ENCODE peak calls at places on chromosome 16, in eight cellular contexts. N is A549, I is tibial nerve, L is tibial artery, W is adrenal gland, G is PC-3, H is ovary, C is PC-9. J is an unnamed sample. For H3K9me3, the result is how much of the 10 kb centered on the place peaks cover.

GRCh38 chr16:48963306-48963705 is 318.3 kb downstream of the CBLN1 start:
- DNase-seq in N (no peak), I (no peak), L (no peak), W (no peak), G (peak), H (no peak), C (no peak), J (no peak)

GRCh38 chr16:64705443-64705842 is 416.4 kb downstream of the CDH11 start:
- DNase-seq in N (no peak), I (no peak), L (no peak), W (no peak), G (no peak), H (no peak), C (no peak), J (no peak)

GRCh38 chr16:85144026-85144915 is 32.0 kb upstream of the CIBAR2 start:
- DNase-seq in N (no peak), I (no peak), L (no peak), W (no peak), G (no peak), H (no peak), C (peak), J (no peak)

GRCh38 chr16:76931186-76931585 is 259.8 kb upstream of the MON1B start:
- DNase-seq in N (no peak), I (no peak), L (no peak), W (no peak), G (no peak), H (no peak), C (no peak), J (no peak)

GRCh38 chr16:66651474-66651765 is 45.1 kb downstream of the CMTM4 start:
- DNase-seq in N (no peak), I (no peak), L (no peak), W (no peak), G (no peak), H (no peak), C (no peak), J (no peak)

GRCh38 chr16:48914070-48914469 is 304.1 kb upstream of the N4BP1 start:
- DNase-seq in N (no peak), I (no peak), L (no peak), W (no peak), G (no peak), H (no peak), C (no peak), J (no peak)

GRCh38 chr16:81729451-81729850 is 49.6 kb upstream of the PLCG2 start:
- DNase-seq in N (no peak), I (no peak), L (no peak), W (no peak), G (no peak), H (no peak), C (no peak), J (no peak)

GRCh38 chr16:54475019-54475418 is 188.4 kb upstream of the IRX3 start:
- DNase-seq in N (no peak), I (no peak), L (no peak), W (no peak), G (no peak), H (no peak), C (no peak), J (no peak)

GRCh38 chr16:48833461-48833860 is 223.5 kb upstream of the N4BP1 start:
- DNase-seq in N (no peak), I (no peak), L (no peak), W (no peak), G (no peak), H (no peak), C (no peak), J (no peak)

GRCh38 chr16:20904507-20905079 is 4.0 kb downstream of the LYRM1 start:
- DNase-seq in N (no peak), I (peak), L (no peak), W (peak), G (peak), H (no peak), C (peak), J (no peak)

GRCh38 chr16:80047796-80048649 is 447.5 kb upstream of the MAF start:
- DNase-seq in N (no peak), I (no peak), L (no peak), W (no peak), G (no peak), H (no peak), C (no peak), J (no peak)

GRCh38 chr16:74320707-74321106 is 24.1 kb downstream of the PSMD7 start:
- DNase-seq in N (no peak), I (no peak), L (no peak), W (peak), G (no peak), H (no peak), C (no peak), J (no peak)

GRCh38 chr16:15404792-15405191 is 9.2 kb downstream of the MPV17L start:
- DNase-seq in N (no peak), I (peak), L (peak), W (peak), G (no peak), H (peak), C (no peak), J (no peak)

GRCh38 chr16:65534121-65534528 is 412.3 kb upstream of the CDH11 start:
- DNase-seq in N (no peak), I (no peak), L (no peak), W (no peak), G (peak), H (no peak), C (no peak), J (no peak)

GRCh38 chr16:78916928-78917545 is 683.5 kb downstream of the MAF start:
- DNase-seq in N (no peak), I (no peak), L (no peak), W (no peak), G (no peak), H (peak), C (no peak), J (no peak)

GRCh38 chr16:935684-936083 is 35.1 kb downstream of the LMF1 start:
- DNase-seq in N (no peak), I (no peak), L (no peak), W (no peak), G (no peak), H (no peak), C (no peak), J (no peak)

GRCh38 chr16:85176541-85177447 is 64.5 kb upstream of the CIBAR2 start:
- DNase-seq in N (no peak), I (no peak), L (no peak), W (no peak), G (no peak), H (no peak), C (no peak), J (no peak)

GRCh38 chr16:79018952-79019506 is 581.5 kb downstream of the MAF start:
- DNase-seq in N (no peak), I (no peak), L (no peak), W (no peak), G (no peak), H (no peak), C (no peak), J (no peak)

GRCh38 chr16:26220894-26221293 is 529.1 kb downstream of the HS3ST4 start:
- DNase-seq in N (no peak), I (no peak), L (no peak), W (no peak), G (no peak), H (no peak), C (no peak), J (no peak)

GRCh38 chr16:57013268-57013667 is 23.9 kb downstream of the NLRC5 start:
- DNase-seq in N (no peak), I (no peak), L (no peak), W (no peak), G (peak), H (no peak), C (no peak), J (no peak)

GRCh38 chr16:23206986-23207385 is 24.4 kb downstream of the SCNN1G start:
- DNase-seq in N (no peak), I (no peak), L (no peak), W (no peak), G (no peak), H (no peak), C (no peak), J (no peak)

GRCh38 chr16:77782694-77783093 is 5.7 kb upstream of the VAT1L start:
- DNase-seq in N (no peak), I (no peak), L (no peak), W (peak), G (no peak), H (no peak), C (no peak), J (no peak)

GRCh38 chr16:55530316-55530856 is 21.5 kb downstream of the LPCAT2 start:
- DNase-seq in N (no peak), I (no peak), L (no peak), W (no peak), G (peak), H (no peak), C (no peak), J (no peak)

GRCh38 chr16:48013476-48013875 is 142.3 kb downstream of the ABCC12 start:
- DNase-seq in N (no peak), I (no peak), L (no peak), W (no peak), G (peak), H (no peak), C (peak), J (no peak)

GRCh38 chr16:78543066-78543465 is 443.6 kb downstream of the WWOX start:
- DNase-seq in N (no peak), I (no peak), L (no peak), W (no peak), G (no peak), H (no peak), C (no peak), J (no peak)

GRCh38 chr16:65740716-65741115 is 618.9 kb upstream of the CDH11 start:
- DNase-seq in N (no peak), I (no peak), L (no peak), W (no peak), G (no peak), H (no peak), C (no peak), J (no peak)

GRCh38 chr16:5709889-5710288 is 612.3 kb upstream of the EEF2KMT start:
- DNase-seq in N (no peak), I (no peak), L (no peak), W (no peak), G (no peak), H (no peak), C (peak), J (no peak)

GRCh38 chr16:81137012-81137335 is 40.8 kb upstream of the GCSH start:
- DNase-seq in N (no peak), I (peak), L (no peak), W (no peak), G (no peak), H (peak), C (no peak), J (no peak)

GRCh38 chr16:75727221-75727620 is 931 bp upstream of the CPHXL start:
- DNase-seq in N (no peak), I (no peak), L (no peak), W (no peak), G (no peak), H (no peak), C (no peak), J (no peak)

GRCh38 chr16:4612977-4613635 is 1.6 kb downstream of the UBALD1 start:
- DNase-seq in N (no peak), I (no peak), L (peak), W (no peak), G (peak), H (no peak), C (peak), J (no peak)

GRCh38 chr16:6602401-6602800 is 730.2 kb upstream of the RBFOX1 start:
- DNase-seq in N (no peak), I (no peak), L (no peak), W (no peak), G (no peak), H (no peak), C (no peak), J (no peak)

GRCh38 chr16:51268237-51268636 is 117.2 kb upstream of the SALL1 start:
- DNase-seq in N (no peak), I (peak), L (no peak), W (no peak), G (no peak), H (no peak), C (no peak), J (no peak)

GRCh38 chr16:56789360-56789759 is 59.4 kb downstream of the NUP93 start:
- DNase-seq in N (peak), I (no peak), L (no peak), W (peak), G (peak), H (peak), C (peak), J (no peak)

GRCh38 chr16:84370723-84371552 is 2.6 kb downstream of the ATP2C2 start:
- DNase-seq in N (no peak), I (no peak), L (no peak), W (no peak), G (peak), H (no peak), C (no peak), J (no peak)

GRCh38 chr16:14202697-14203096 is 131.6 kb downstream of the MRTFB start:
- DNase-seq in N (no peak), I (no peak), L (no peak), W (no peak), G (peak), H (no peak), C (no peak), J (no peak)

GRCh38 chr16:89709716-89710480 is 8.4 kb upstream of the SPATA2L start:
- DNase-seq in N (no peak), I (no peak), L (no peak), W (no peak), G (no peak), H (peak), C (no peak), J (no peak)

GRCh38 chr16:81901483-81901882 is 109.8 kb downstream of the SDR42E1 start:
- DNase-seq in N (no peak), I (peak), L (no peak), W (no peak), G (peak), H (no peak), C (no peak), J (no peak)

GRCh38 chr16:85321856-85322271 is 209.6 kb upstream of the CIBAR2 start:
- DNase-seq in N (no peak), I (peak), L (peak), W (peak), G (no peak), H (peak), C (peak), J (no peak)

DNA sequence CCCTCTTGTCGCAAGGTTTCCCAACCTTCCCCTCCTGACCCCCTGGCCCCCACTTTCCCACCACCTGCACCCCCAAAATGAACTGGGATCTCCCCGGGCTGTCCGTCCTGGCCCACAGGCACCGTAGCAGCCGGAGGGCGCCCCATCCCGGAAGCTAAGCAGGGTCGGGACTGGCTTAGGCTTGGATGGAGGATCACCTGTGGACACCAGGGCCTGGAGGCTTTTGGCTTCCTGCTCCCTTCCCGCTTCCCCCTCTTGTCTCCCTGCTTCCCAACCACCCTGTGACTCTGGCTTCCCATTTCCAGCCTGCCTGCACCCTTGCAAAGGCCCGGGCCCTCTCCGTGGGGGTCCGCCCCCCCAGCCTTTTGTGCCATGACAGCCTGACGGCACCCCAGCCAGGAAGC is 2291.3 kb downstream of the TP53TG3F start:
- DNase-seq in N (no peak), I (no peak), L (no peak), W (no peak), G (no peak), H (no peak), C (no peak), J (no peak)
- H3K9me3 ChIP-seq in N (under half), I (under half), L (under half), W (under half), G (under half), H (under half), C (under half), J (under half)

DNA sequence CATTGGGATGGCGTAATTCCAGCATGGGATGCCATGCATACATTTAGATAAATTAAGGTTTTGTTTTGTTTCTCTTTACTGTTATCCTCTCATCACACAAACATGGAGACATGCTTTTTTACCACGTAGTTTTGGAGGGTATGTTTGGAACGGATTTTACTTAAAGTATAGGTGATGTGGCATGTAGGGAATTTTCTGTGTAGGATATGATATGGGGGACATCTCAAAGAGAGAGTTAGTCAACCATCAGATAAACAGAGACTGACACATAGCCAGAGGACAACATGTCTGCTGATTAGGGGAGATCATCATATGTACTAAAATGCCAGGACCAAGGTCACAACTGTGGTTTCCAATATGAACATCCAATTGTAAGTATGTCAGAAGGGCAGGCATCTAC is 503.9 kb downstream of the HAPSTR1 start:
- DNase-seq in N (no peak), I (no peak), L (no peak), W (no peak), G (no peak), H (no peak), C (no peak), J (no peak)
- H3K9me3 ChIP-seq in N (under half), I (under half), L (under half), W (under half), G (under half), H (under half), C (under half), J (under half)

DNA sequence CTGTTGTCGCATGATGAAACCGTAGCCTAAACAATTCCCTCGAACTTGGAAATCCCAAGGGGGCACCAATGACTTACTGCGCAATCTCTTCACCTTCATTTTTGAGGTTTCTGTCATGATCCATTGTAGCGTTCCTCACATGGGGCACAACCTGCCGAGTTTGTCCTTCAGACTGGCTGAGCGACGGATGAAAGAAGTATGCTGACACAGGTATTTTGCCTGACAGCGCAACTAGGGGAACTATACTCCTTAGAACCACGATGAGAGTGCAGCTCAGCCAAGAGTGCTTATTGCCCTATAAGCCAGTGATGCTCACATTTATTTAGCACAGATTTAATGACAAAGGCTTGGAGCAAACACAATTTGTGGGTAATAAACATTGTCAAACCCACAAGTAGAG is 106.3 kb upstream of the ZNF267 start:
- DNase-seq in N (no peak), I (no peak), L (no peak), W (no peak), G (no peak), H (no peak), C (no peak), J (no peak)
- H3K9me3 ChIP-seq in N (half or more), I (half or more), L (half or more), W (half or more), G (under half), H (under half), C (under half), J (under half)

DNA sequence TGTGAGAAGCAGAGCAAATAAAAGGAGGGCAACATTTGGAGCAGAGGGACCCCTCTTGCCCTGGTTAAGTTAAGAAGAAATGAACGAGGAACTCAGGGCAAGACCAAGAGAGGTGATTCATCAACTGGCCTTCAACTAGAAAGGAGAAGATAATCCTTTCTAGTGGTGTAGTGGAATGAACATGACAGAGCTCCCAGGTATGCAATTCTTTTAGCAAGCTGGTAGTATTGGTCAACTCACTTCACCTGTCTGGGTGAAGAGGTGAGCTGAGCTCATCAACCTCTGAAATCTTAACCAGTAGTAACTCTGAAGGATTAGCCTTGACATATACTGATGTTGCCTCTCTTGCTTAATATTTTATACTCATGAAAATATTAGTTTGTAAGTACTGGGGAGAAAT is 1024.7 kb upstream of the GOT2 start:
- DNase-seq in N (no peak), I (no peak), L (no peak), W (no peak), G (peak), H (no peak), C (no peak), J (no peak)
- H3K9me3 ChIP-seq in N (under half), I (under half), L (under half), W (under half), G (under half), H (under half), C (under half), J (under half)

DNA sequence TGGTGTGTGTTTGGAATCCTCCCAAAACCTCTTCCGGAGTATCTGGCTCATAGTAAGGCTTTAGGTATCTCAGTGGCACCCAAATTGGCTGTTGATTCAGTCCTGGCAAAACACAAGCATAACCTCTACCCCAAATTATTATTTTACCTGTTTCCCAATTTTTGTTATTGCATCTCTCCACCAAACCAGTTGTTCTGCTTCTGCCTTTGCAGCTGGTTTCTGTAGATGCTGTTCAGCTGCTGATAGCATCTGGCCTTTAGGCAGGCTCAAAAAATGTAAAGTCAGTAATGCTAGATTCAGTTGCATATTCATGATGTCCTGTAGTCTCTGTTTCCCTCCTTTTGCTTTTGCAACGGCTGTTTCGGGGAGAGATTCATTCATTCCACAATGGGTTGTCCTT is 33.8 kb downstream of the ATF7IP2 start:
- DNase-seq in N (no peak), I (no peak), L (no peak), W (no peak), G (no peak), H (no peak), C (no peak), J (no peak)
- H3K9me3 ChIP-seq in N (under half), I (under half), L (under half), W (under half), G (under half), H (under half), C (under half), J (under half)

DNA sequence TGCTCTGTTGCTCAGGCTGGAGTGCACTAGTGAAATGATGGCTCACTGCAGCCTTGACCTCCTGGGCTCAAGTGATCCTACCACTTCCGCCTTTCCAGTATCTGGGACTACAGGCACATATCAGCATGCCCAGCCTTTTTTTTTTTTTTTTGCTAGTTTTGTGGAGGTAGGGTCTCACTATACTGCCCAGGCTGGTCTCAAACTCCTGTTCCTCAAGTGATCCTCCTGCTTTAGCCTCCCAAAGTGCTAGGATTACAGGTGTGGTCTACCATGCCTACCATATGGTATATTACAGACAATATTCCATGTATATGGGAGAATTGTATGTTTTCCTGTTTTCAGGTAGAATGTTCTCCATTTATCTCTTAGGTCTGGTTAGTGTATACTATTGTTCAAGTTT is 12.3 kb upstream of the ATF7IP2 start:
- DNase-seq in N (no peak), I (no peak), L (no peak), W (no peak), G (no peak), H (no peak), C (no peak), J (no peak)
- H3K9me3 ChIP-seq in N (under half), I (under half), L (under half), W (under half), G (under half), H (under half), C (under half), J (under half)

DNA sequence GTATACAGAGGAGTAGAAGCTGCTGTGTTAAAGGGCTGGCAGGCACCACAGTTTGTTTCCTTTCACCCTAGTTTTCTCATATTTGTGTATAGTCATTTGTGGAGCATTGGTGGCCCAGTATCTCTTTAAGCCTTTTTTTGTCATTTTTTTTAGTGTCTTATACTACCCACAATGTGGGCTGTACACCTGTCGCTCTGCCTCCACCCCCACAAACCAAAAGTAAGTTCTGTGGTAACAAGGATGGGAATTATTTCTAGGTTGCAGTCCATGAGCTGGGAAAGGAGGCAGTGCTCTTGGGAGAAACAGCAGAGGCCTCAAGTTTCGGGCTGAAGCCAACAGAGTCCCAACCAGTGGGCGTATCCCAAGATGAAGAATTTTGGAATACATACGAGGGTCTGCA is 6.2 kb downstream of the ZNF75A start:
- DNase-seq in N (no peak), I (no peak), L (no peak), W (no peak), G (no peak), H (no peak), C (no peak), J (no peak)
- H3K9me3 ChIP-seq in N (half or more), I (half or more), L (half or more), W (half or more), G (under half), H (under half), C (half or more), J (under half)

J was measured in T-helper 17 cell.